ENCODE peak calls at places on chromosomes 16 and 17, in eight cellular contexts. W, E, K, S, H, Q, O and L are unnamed samples.

GRCh38 chr16:15548482-15548891 is 94.5 kb downstream of the MARF1 start:
- DNase-seq in W (no peak), E (no peak), K (no peak), S (no peak), H (no peak), Q (no peak), O (no peak), L (no peak)

GRCh38 chr17:44919885-44920564 is 4.7 kb upstream of the GFAP start:
- DNase-seq in W (peak; percentile 81), E (peak; percentile 76), K (peak; percentile 87), S (peak; percentile 82), H (peak; percentile 81), Q (peak; percentile 78), O (peak; percentile 79), L (peak; percentile 55)

GRCh38 chr17:51056813-51057510 is 63.7 kb downstream of the SPAG9 start:
- DNase-seq in W (no peak), E (peak; percentile 94), K (peak; percentile 90), S (no peak), H (peak; percentile 40), Q (no peak), O (peak; percentile 24), L (peak; percentile 61)

GRCh38 chr17:58052951-58053715 is 30.1 kb upstream of the DYNLL2 start:
- DNase-seq in W (no peak), E (no peak), K (no peak), S (no peak), H (no peak), Q (no peak), O (no peak), L (no peak)

GRCh38 chr17:74713199-74713755 is 554 bp upstream of the CD300LF start:
- DNase-seq in W (no peak), E (no peak), K (no peak), S (no peak), H (no peak), Q (no peak), O (no peak), L (no peak)

GRCh38 chr16:12611006-12611477 is 192.6 kb downstream of the CPPED1 start:
- DNase-seq in W (no peak), E (no peak), K (no peak), S (no peak), H (no peak), Q (no peak), O (no peak), L (no peak)

GRCh38 chr17:4950075-4950756 is 703 bp upstream of the ENO3 start:
- DNase-seq in W (no peak), E (no peak), K (no peak), S (peak; percentile 80), H (peak; percentile 58), Q (peak; percentile 78), O (peak; percentile 77), L (no peak)

GRCh38 chr17:79866791-79867190 is 27.6 kb upstream of the CBX4 start:
- DNase-seq in W (no peak), E (no peak), K (no peak), S (peak; percentile 21), H (no peak), Q (no peak), O (no peak), L (no peak)

GRCh38 chr16:68287276-68288251 is 23.2 kb downstream of the SLC7A6OS start:
- DNase-seq in W (peak; percentile 72), E (peak; percentile 95), K (peak; percentile 86), S (no peak), H (no peak), Q (peak; percentile 80), O (peak; percentile 91), L (no peak)

GRCh38 chr16:22705799-22706198 is 108.2 kb upstream of the HS3ST2 start:
- DNase-seq in W (no peak), E (no peak), K (no peak), S (no peak), H (no peak), Q (no peak), O (no peak), L (no peak)

GRCh38 chr17:33945641-33946546 is 309.2 kb upstream of the CCL2 start:
- DNase-seq in W (no peak), E (no peak), K (no peak), S (no peak), H (no peak), Q (no peak), O (no peak), L (no peak)

GRCh38 chr17:32558328-32558955 is 71.6 kb downstream of the CDK5R1 start:
- DNase-seq in W (no peak), E (no peak), K (no peak), S (no peak), H (no peak), Q (no peak), O (no peak), L (no peak)

GRCh38 chr17:35747540-35748017 is 5.5 kb downstream of the GAS2L2 start:
- DNase-seq in W (peak; percentile 78), E (peak; percentile 59), K (peak; percentile 88), S (peak; percentile 72), H (peak; percentile 87), Q (peak; percentile 67), O (peak; percentile 67), L (peak; percentile 55)

GRCh38 chr16:80682435-80683070 is 121.8 kb downstream of the CDYL2 start:
- DNase-seq in W (no peak), E (peak; percentile 76), K (peak; percentile 76), S (no peak), H (no peak), Q (no peak), O (no peak), L (peak; percentile 82)

GRCh38 chr16:50273888-50274770 is 7.8 kb downstream of the ADCY7 start:
- DNase-seq in W (no peak), E (no peak), K (no peak), S (peak; percentile 74), H (no peak), Q (no peak), O (no peak), L (no peak)

DNA sequence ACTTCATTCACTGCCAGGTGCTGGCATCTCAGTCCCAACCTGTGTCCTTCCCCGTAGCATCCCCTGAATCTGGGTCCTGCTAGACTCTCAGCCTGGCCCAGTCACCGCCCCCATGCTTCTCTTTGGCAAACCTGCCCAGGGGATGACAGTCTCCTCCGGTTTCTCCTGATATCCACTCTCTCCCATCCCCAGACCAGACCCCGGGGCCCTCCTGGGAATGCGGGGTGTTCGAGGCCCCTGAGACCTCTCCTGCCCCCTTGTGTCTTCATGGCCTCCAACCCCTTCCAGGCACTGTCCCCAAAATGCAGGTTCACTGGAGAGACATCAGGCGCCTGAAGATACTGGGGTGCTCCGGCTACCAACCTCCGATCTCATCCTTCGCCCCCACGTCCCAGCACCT is 544 bp downstream of the STX1B start:
- DNase-seq in W (no peak), E (no peak), K (no peak), S (no peak), H (peak; percentile 34), Q (no peak), O (no peak), L (no peak)
- TF ChIP-seq CTCF in W (no peak), E (peak; percentile 57), K (no peak), S (no peak), H (no peak), Q (no peak), O (no peak), L (peak; percentile 18)

GRCh38 chr16:30650369-30651123 is at the start of gene PRR14:
- DNase-seq in W (peak; percentile 100), E (peak; percentile 99), K (peak; percentile 100), S (peak; percentile 100), H (peak; percentile 98), Q (peak; percentile 100), O (peak; percentile 100), L (peak; percentile 99)

GRCh38 chr16:30652005-30652296 is 1.2 kb downstream of the PRR14 start:
- DNase-seq in W (no peak), E (no peak), K (no peak), S (no peak), H (no peak), Q (no peak), O (no peak), L (no peak)

GRCh38 chr16:30649725-30650368 is 913 bp upstream of the PRR14 start:
- DNase-seq in W (no peak), E (no peak), K (no peak), S (no peak), H (no peak), Q (no peak), O (peak; percentile 46), L (no peak)

GRCh38 chr16:30652718-30653117 is 2.0 kb downstream of the PRR14 start:
- DNase-seq in W (no peak), E (no peak), K (no peak), S (no peak), H (no peak), Q (no peak), O (no peak), L (no peak)

DNA sequence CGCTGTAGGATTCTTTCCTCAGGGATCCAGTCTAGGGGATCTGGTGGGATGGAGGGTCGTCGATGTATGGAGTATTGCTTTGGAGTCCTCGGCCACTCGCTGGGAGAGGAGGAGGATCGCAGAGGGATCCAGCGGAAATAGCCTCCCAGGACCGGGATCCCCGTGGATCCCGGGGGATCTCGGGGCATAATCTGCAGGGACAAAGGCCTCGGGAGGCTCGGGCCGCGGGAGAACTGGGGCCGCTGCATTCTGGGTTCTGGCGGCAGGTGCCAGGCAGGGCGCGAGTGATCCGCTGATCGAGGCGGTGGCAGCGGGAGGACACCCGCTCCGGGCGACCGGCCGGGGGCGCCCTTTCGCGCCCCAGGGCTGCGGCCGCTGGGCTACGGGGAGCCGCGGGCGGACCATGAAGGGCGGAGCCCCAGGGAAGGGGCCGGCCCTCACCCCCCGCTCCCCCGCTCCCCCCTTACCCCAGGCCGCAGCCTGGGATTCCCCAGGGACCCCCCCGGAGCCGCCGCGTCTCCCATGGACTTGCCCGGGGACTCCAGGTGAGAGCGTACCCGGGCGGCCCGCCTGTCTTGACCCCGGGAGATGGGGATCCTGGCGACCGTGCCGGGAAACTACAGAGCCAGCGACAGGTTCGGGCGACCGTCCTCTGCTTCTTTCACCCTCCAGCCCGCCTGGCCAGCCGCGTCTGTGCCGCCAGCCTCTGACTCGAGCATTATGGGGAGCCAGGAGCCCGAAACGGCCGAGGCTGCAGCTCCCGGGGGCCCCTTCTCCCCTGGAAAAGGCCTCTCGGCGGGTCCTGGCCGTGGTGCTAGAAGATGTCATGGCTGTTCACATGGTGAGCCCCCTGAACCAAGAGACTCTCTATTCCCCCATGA is 604 bp downstream of the PRR14 start:
- DNase-seq in W (peak; percentile 57), E (peak; percentile 54), K (peak; percentile 68), S (peak; percentile 82), H (peak; percentile 66), Q (peak; percentile 74), O (peak; percentile 71), L (no peak)
- TF ChIP-seq CTCF in W (no peak), E (peak; percentile 88), K (peak; percentile 24), S (peak; percentile 72), H (peak; percentile 27), Q (peak; percentile 73), O (peak; percentile 61), L (peak; percentile 56)

GRCh38 chr16:85607796-85608514 is 5.2 kb upstream of the GSE1 start:
- DNase-seq in W (no peak), E (no peak), K (no peak), S (no peak), H (no peak), Q (no peak), O (no peak), L (no peak)
- TF ChIP-seq CTCF in W (no peak), E (no peak), K (no peak), S (no peak), H (no peak), Q (no peak), O (no peak), L (no peak)

DNA sequence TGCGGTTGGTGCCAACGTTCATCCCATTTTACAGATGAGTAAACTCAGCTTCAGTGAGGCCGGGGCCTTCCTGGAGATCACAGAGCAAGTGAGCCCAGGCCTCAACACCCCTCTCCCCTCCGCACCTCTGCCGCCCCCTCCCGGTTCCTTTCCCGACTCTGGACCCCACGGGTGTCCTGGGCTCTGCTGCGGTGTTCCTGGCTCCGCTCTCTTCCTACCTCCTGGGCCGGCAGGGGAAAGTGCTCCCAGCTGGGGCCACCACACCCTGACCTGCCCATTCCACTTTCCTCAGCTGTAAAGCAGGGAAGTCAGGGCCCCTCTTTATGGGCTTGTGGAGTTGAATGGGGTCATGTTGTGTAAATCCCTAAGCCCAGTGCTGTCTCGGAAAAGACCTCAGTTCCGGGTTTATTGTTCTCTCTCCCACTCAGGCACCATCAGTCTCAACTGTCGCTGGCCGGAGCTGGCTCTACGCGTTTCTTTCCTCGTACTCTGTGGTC is 21.9 kb upstream of the ACSF3 start:
- DNase-seq in W (no peak), E (no peak), K (no peak), S (no peak), H (no peak), Q (no peak), O (no peak), L (no peak)
- TF ChIP-seq CTCF in W (no peak), E (no peak), K (no peak), S (no peak), H (no peak), Q (no peak), O (no peak), L (no peak)